ENCODE peak calls at places on chromosomes 4 and X, in five cellular contexts. V is body of pancreas, N is AG04450, S is esophagus squamous epithelium, Y is endodermal cell. G is an unnamed sample.

GRCh38 chrX:136652822-136653723 is 5.1 kb downstream of the CD40LG start:
- DNase-seq in V (no peak), N (no peak), Y (no peak), S (no peak), G (no peak)

GRCh38 chr4:148067307-148067916 is 335.5 kb downstream of the ARHGAP10 start:
- DNase-seq in N (no peak), S (no peak), Y (no peak), V (no peak), G (no peak)

GRCh38 chr4:8728536-8729407 is 136.2 kb downstream of the CPZ start:
- DNase-seq in S (no peak), V (no peak), Y (peak), N (no peak), G (no peak)

GRCh38 chrX:46758163-46758955 is 559 bp downstream of the SLC9A7 start:
- DNase-seq in Y (no peak), N (no peak), V (peak), S (no peak), G (no peak)

GRCh38 chr4:15651682-15652081 is 3.5 kb downstream of the FBXL5 start:
- DNase-seq in V (no peak), Y (no peak), N (no peak), S (no peak), G (no peak)

GRCh38 chr4:137722910-137723309 is 190.6 kb upstream of the PCDH18 start:
- DNase-seq in Y (no peak), N (no peak), V (no peak), S (no peak), G (no peak)

GRCh38 chr4:137623013-137623412 is 90.7 kb upstream of the PCDH18 start:
- DNase-seq in V (no peak), S (no peak), N (no peak), Y (no peak), G (no peak)

GRCh38 chr4:169774466-169775445 is 17.0 kb upstream of the HPF1 start:
- DNase-seq in V (peak), S (no peak), N (no peak), Y (peak), G (no peak)

GRCh38 chr4:173264245-173264959 is 69.8 kb downstream of the HMGB2 start:
- DNase-seq in N (peak), S (no peak), Y (peak), V (peak), G (no peak)

GRCh38 chr4:150950657-150951056 is 64.4 kb downstream of the LRBA start:
- DNase-seq in V (no peak), Y (no peak), S (no peak), N (no peak), G (no peak)

GRCh38 chr4:146310319-146311021 is 96.1 kb downstream of the REELD1 start:
- DNase-seq in S (no peak), N (no peak), Y (no peak), V (no peak), G (no peak)

GRCh38 chr4:136687118-136687517 is 845.2 kb downstream of the PCDH18 start:
- DNase-seq in S (no peak), V (no peak), Y (peak), N (no peak), G (no peak)

GRCh38 chr4:8050555-8051206 is 107.9 kb downstream of the ABLIM2 start:
- DNase-seq in V (peak), Y (peak), N (no peak), S (no peak), G (peak)

GRCh38 chr4:86368433-86368832 is 8.6 kb upstream of the MAPK10 start:
- DNase-seq in N (no peak), S (no peak), Y (no peak), V (no peak), G (no peak)

GRCh38 chrX:104564335-104564734 is 1.7 kb upstream of the IL1RAPL2 start:
- DNase-seq in Y (no peak), S (no peak), V (no peak), N (no peak), G (no peak)

GRCh38 chr4:164402554-164402953 is 351.4 kb upstream of the SMIM31 start:
- DNase-seq in Y (no peak), V (no peak), N (no peak), S (no peak), G (no peak)

GRCh38 chrX:135395064-135395463 is 26.7 kb upstream of the SMIM10L2A start:
- DNase-seq in V (no peak), S (no peak), Y (no peak), N (no peak), G (no peak)

GRCh38 chr4:36235306-36235705 is 9.0 kb downstream of the ARAP2 start:
- DNase-seq in N (no peak), Y (peak), S (no peak), V (no peak), G (no peak)

GRCh38 chr4:84878541-84878940 is 87.9 kb downstream of the WDFY3 start:
- DNase-seq in N (no peak), Y (no peak), S (no peak), V (no peak), G (no peak)

DNA sequence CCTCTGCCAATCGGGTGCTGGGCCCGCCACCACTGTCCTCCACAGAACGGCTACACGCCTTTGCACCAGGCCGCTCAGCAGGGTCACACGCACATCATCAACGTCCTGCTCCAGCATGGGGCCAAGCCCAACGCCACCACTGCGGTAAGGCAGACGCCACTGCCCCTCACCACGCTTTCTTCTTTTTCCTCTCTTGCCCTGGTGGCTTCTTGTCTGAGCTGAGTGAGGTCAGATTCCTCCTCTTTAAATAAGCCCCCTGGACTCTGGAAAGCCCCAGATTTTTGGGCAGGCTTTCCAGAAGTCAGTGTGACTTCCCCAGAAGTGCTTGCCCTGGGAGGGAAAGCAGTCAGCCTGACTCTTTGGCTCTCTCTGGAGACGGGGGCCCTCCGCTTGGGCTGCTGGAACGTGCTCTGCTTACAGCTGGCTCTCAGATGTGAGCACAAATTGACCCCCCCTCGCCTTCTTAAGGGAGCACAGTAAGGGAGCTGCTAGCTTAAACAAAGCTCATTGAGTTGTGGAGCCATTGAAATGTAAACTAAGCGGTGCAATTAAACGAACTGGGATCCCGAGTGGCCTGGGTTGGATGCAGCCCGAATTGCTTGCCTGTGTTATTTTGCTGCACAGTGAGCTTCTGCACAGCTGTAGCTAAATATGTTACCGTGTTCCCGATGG is 243.1 kb downstream of the ANK2 start:
- DNase-seq in N (peak), S (no peak), V (no peak), Y (peak), G (no peak)
- H3K4me3 ChIP-seq in N (peak), S (peak), V (no peak), Y (no peak), G (peak)

GRCh38 chr4:83335691-83336090 is 1.0 kb upstream of the HPSE start:
- DNase-seq in Y (no peak), N (no peak), V (no peak), S (no peak), G (no peak)
- H3K4me3 ChIP-seq in Y (no peak), N (no peak), V (no peak), S (no peak), G (no peak)

GRCh38 chr4:1042352-1043025 is 31.1 kb downstream of the FGFRL1 start:
- DNase-seq in V (peak), Y (no peak), N (no peak), S (no peak), G (no peak)

GRCh38 chr4:1041936-1042330 is 30.5 kb downstream of the FGFRL1 start:
- DNase-seq in V (no peak), Y (no peak), N (no peak), S (no peak), G (no peak)

GRCh38 chr4:1040344-1041146 is 29.1 kb downstream of the FGFRL1 start:
- DNase-seq in S (no peak), Y (no peak), N (no peak), V (no peak), G (no peak)

GRCh38 chr4:1039493-1040343 is 28.3 kb downstream of the FGFRL1 start:
- DNase-seq in N (no peak), S (no peak), V (peak), Y (peak), G (no peak)

GRCh38 chr4:1041147-1041935 is 29.9 kb downstream of the FGFRL1 start:
- DNase-seq in N (no peak), V (no peak), Y (peak), S (no peak), G (no peak)
- H3K4me3 ChIP-seq in N (no peak), V (no peak), Y (no peak), S (peak), G (peak)

DNA sequence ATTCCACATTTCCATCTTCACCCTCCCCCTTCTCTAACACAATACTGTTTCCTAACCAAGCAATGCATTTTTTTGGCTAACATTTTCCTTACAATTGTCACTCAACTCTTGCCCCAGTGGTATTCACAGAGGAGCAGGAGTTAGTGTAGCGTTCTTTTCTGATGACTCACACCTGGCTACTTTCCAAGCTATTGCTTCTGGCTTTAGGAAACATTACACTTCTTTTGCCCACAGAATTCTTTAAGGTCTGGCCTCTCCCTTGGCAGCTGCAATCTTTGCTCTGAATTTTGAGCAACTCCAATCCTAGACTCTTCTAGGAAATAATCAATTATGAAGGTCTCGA is 27.5 kb upstream of the PDGFC start:
- DNase-seq in S (no peak), Y (peak), V (peak), N (peak), G (peak)
- H3K4me3 ChIP-seq in S (no peak), Y (no peak), V (no peak), N (no peak), G (no peak)

GRCh38 chr4:61511716-61512488 is 311.8 kb downstream of the ADGRL3 start:
- DNase-seq in S (no peak), V (no peak), Y (no peak), N (peak), G (no peak)
- H3K4me3 ChIP-seq in S (no peak), V (no peak), Y (no peak), N (no peak), G (no peak)